ENCODE peak calls at places on chromosomes 12 and 14, in ten cellular contexts. One of them, this sample, is unnamed.

GRCh38 chr12:130555628-130556485 is 160.2 kb downstream of the RIMBP2 start:
- DNase-seq in heart left ventricle: no peak
- DNase-seq in breast epithelium: no peak
- DNase-seq in HCT116: no peak
- DNase-seq in IMR-90: no peak
- DNase-seq in stomach: no peak
- DNase-seq in transverse colon: no peak
- DNase-seq in esophagus squamous epithelium: no peak
- DNase-seq in K562: no peak
- DNase-seq in right lobe of liver: no peak
- DNase-seq in this sample: no peak

GRCh38 chr12:78473136-78473535 is 391.4 kb upstream of the SYT1 start:
- DNase-seq in IMR-90: peak; percentile 56
- DNase-seq in breast epithelium: no peak
- DNase-seq in HCT116: no peak
- DNase-seq in transverse colon: no peak
- DNase-seq in stomach: no peak
- DNase-seq in esophagus squamous epithelium: no peak
- DNase-seq in K562: no peak
- DNase-seq in right lobe of liver: no peak
- DNase-seq in heart left ventricle: no peak
- DNase-seq in this sample: no peak

GRCh38 chr12:123971449-123971769 is 1.2 kb downstream of the CCDC92 start:
- DNase-seq in breast epithelium: no peak
- DNase-seq in K562: no peak
- DNase-seq in HCT116: no peak
- DNase-seq in transverse colon: no peak
- DNase-seq in IMR-90: no peak
- DNase-seq in esophagus squamous epithelium: no peak
- DNase-seq in right lobe of liver: no peak
- DNase-seq in stomach: no peak
- DNase-seq in heart left ventricle: no peak
- DNase-seq in this sample: no peak

GRCh38 chr12:130650131-130650530 is 66.0 kb downstream of the RIMBP2 start:
- DNase-seq in stomach: no peak
- DNase-seq in breast epithelium: peak; percentile 14
- DNase-seq in K562: no peak
- DNase-seq in transverse colon: no peak
- DNase-seq in esophagus squamous epithelium: no peak
- DNase-seq in HCT116: no peak
- DNase-seq in IMR-90: no peak
- DNase-seq in right lobe of liver: no peak
- DNase-seq in heart left ventricle: no peak
- DNase-seq in this sample: no peak

GRCh38 chr12:13258717-13259119 is 62.2 kb downstream of the EMP1 start:
- DNase-seq in transverse colon: no peak
- DNase-seq in stomach: no peak
- DNase-seq in esophagus squamous epithelium: no peak
- DNase-seq in K562: no peak
- DNase-seq in breast epithelium: no peak
- DNase-seq in IMR-90: no peak
- DNase-seq in HCT116: no peak
- DNase-seq in heart left ventricle: no peak
- DNase-seq in right lobe of liver: no peak
- DNase-seq in this sample: no peak

GRCh38 chr12:5581616-5582367 is 149.9 kb downstream of the NTF3 start:
- DNase-seq in right lobe of liver: no peak
- DNase-seq in IMR-90: no peak
- DNase-seq in transverse colon: no peak
- DNase-seq in K562: no peak
- DNase-seq in heart left ventricle: no peak
- DNase-seq in breast epithelium: no peak
- DNase-seq in HCT116: no peak
- DNase-seq in esophagus squamous epithelium: no peak
- DNase-seq in stomach: no peak
- DNase-seq in this sample: no peak

GRCh38 chr14:64649383-64649998 is 54.7 kb upstream of the PLEKHG3 start:
- DNase-seq in HCT116: no peak
- DNase-seq in heart left ventricle: no peak
- DNase-seq in IMR-90: no peak
- DNase-seq in right lobe of liver: peak; percentile 78
- DNase-seq in transverse colon: peak; percentile 20
- DNase-seq in breast epithelium: no peak
- DNase-seq in K562: no peak
- DNase-seq in esophagus squamous epithelium: no peak
- DNase-seq in stomach: no peak
- DNase-seq in this sample: peak; percentile 78

GRCh38 chr12:43776498-43776897 is 17.7 kb downstream of the IRAK4 start:
- DNase-seq in HCT116: peak; percentile 16
- DNase-seq in heart left ventricle: no peak
- DNase-seq in IMR-90: peak; percentile 45
- DNase-seq in breast epithelium: no peak
- DNase-seq in esophagus squamous epithelium: no peak
- DNase-seq in transverse colon: no peak
- DNase-seq in stomach: no peak
- DNase-seq in K562: peak; percentile 39
- DNase-seq in right lobe of liver: no peak
- DNase-seq in this sample: no peak

GRCh38 chr14:49420201-49420600 is 166.0 kb downstream of the RPS29 start:
- DNase-seq in esophagus squamous epithelium: no peak
- DNase-seq in breast epithelium: no peak
- DNase-seq in heart left ventricle: no peak
- DNase-seq in HCT116: no peak
- DNase-seq in IMR-90: no peak
- DNase-seq in K562: no peak
- DNase-seq in stomach: no peak
- DNase-seq in transverse colon: no peak
- DNase-seq in right lobe of liver: no peak
- DNase-seq in this sample: no peak

GRCh38 chr12:92784795-92785562 is 82.2 kb downstream of the PLEKHG7 start:
- DNase-seq in breast epithelium: no peak
- DNase-seq in IMR-90: peak; percentile 79
- DNase-seq in HCT116: peak; percentile 72
- DNase-seq in transverse colon: no peak
- DNase-seq in heart left ventricle: no peak
- DNase-seq in stomach: no peak
- DNase-seq in right lobe of liver: no peak
- DNase-seq in K562: peak; percentile 77
- DNase-seq in esophagus squamous epithelium: no peak
- DNase-seq in this sample: peak; percentile 8

GRCh38 chr14:54621686-54622085 is 54.8 kb downstream of the SAMD4A start:
- DNase-seq in transverse colon: no peak
- DNase-seq in HCT116: no peak
- DNase-seq in right lobe of liver: no peak
- DNase-seq in breast epithelium: no peak
- DNase-seq in esophagus squamous epithelium: no peak
- DNase-seq in stomach: no peak
- DNase-seq in heart left ventricle: no peak
- DNase-seq in K562: no peak
- DNase-seq in IMR-90: peak; percentile 81
- DNase-seq in this sample: no peak

GRCh38 chr14:20679907-20680306 is 4.5 kb upstream of the RNASE4 start:
- DNase-seq in breast epithelium: no peak
- DNase-seq in K562: peak; percentile 52
- DNase-seq in stomach: no peak
- DNase-seq in HCT116: no peak
- DNase-seq in heart left ventricle: no peak
- DNase-seq in right lobe of liver: no peak
- DNase-seq in transverse colon: no peak
- DNase-seq in esophagus squamous epithelium: no peak
- DNase-seq in IMR-90: peak; percentile 37
- DNase-seq in this sample: no peak

GRCh38 chr12:98895086-98895651 is 250.1 kb downstream of the APAF1 start:
- DNase-seq in HCT116: no peak
- DNase-seq in heart left ventricle: no peak
- DNase-seq in esophagus squamous epithelium: no peak
- DNase-seq in IMR-90: no peak
- DNase-seq in right lobe of liver: no peak
- DNase-seq in K562: no peak
- DNase-seq in transverse colon: no peak
- DNase-seq in breast epithelium: no peak
- DNase-seq in stomach: no peak
- DNase-seq in this sample: no peak

GRCh38 chr12:115323223-115323905 is 639.4 kb upstream of the TBX3 start:
- DNase-seq in breast epithelium: no peak
- DNase-seq in transverse colon: no peak
- DNase-seq in IMR-90: peak; percentile 86
- DNase-seq in esophagus squamous epithelium: no peak
- DNase-seq in HCT116: no peak
- DNase-seq in right lobe of liver: no peak
- DNase-seq in K562: no peak
- DNase-seq in heart left ventricle: no peak
- DNase-seq in stomach: no peak
- DNase-seq in this sample: no peak

GRCh38 chr12:65895031-65895430 is 70.7 kb downstream of the HMGA2 start:
- DNase-seq in stomach: no peak
- DNase-seq in HCT116: no peak
- DNase-seq in IMR-90: no peak
- DNase-seq in heart left ventricle: no peak
- DNase-seq in esophagus squamous epithelium: no peak
- DNase-seq in K562: no peak
- DNase-seq in breast epithelium: no peak
- DNase-seq in transverse colon: no peak
- DNase-seq in right lobe of liver: no peak
- DNase-seq in this sample: no peak
- H3K4me1 ChIP-seq in stomach: peaks cover 8% of the 10 kb centered on the region
- H3K4me1 ChIP-seq in HCT116: peaks cover 93% of the 10 kb centered on the region
- H3K4me1 ChIP-seq in IMR-90: peaks cover 29% of the 10 kb centered on the region
- H3K4me1 ChIP-seq in heart left ventricle: peaks cover 12% of the 10 kb centered on the region
- H3K4me1 ChIP-seq in esophagus squamous epithelium: no peaks in the 10 kb centered on the region
- H3K4me1 ChIP-seq in K562: no peaks in the 10 kb centered on the region
- H3K4me1 ChIP-seq in breast epithelium: peaks cover 7% of the 10 kb centered on the region
- H3K4me1 ChIP-seq in transverse colon: peaks cover 41% of the 10 kb centered on the region
- H3K4me1 ChIP-seq in right lobe of liver: no peaks in the 10 kb centered on the region
- H3K4me1 ChIP-seq in this sample: peaks cover 10% of the 10 kb centered on the region

DNA sequence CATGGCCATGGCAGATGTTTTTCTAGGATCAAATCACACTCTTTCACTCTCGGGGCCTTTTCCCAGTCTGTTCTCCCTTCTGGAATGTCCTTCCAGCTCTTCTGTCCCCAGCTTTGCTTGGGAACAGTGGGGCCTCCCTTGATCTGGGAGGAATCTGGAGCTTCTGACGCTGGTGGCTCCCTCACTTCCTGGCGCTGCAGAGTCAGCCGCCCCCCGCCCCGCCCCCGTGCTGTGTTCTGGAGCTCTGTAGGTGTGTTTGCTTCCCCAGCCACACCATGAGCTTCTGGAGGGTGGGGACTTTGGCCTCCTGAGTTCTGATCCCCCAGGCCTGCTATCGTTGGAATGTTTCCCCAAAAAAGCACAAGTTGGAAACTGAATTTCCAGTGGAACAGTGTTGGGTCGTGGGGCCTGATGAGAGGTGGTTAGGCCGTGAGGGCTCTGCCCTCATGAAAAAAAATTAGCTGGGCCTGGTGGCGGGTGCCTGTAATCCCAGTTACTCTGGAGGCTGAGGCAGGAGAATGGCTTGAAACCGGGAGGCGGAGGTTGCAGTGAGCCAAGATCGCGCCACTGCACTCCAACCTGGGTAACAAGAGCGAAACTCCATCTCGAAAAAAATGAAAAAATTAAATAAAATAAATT is 17.5 kb upstream of the RCOR1 start:
- DNase-seq in K562: peak; percentile 52
- DNase-seq in HCT116: no peak
- DNase-seq in IMR-90: no peak
- DNase-seq in heart left ventricle: no peak
- DNase-seq in esophagus squamous epithelium: no peak
- DNase-seq in transverse colon: no peak
- DNase-seq in stomach: no peak
- DNase-seq in breast epithelium: no peak
- DNase-seq in right lobe of liver: no peak
- DNase-seq in this sample: no peak
- TF ChIP-seq POLR2A in K562: no peak
- TF ChIP-seq POLR2A in HCT116: no peak
- TF ChIP-seq POLR2A in IMR-90: no peak
- TF ChIP-seq POLR2A in heart left ventricle: no peak
- TF ChIP-seq POLR2A in esophagus squamous epithelium: no peak
- TF ChIP-seq POLR2A in transverse colon: no peak
- TF ChIP-seq POLR2A in stomach: no peak
- TF ChIP-seq POLR2A in breast epithelium: no peak
- TF ChIP-seq POLR2A in right lobe of liver: no peak
- TF ChIP-seq POLR2A in this sample: no peak

GRCh38 chr12:15770021-15770420 is 19.2 kb downstream of the EPS8 start:
- DNase-seq in breast epithelium: no peak
- DNase-seq in HCT116: no peak
- DNase-seq in IMR-90: no peak
- DNase-seq in esophagus squamous epithelium: no peak
- DNase-seq in stomach: no peak
- DNase-seq in right lobe of liver: no peak
- DNase-seq in transverse colon: no peak
- DNase-seq in heart left ventricle: no peak
- DNase-seq in K562: no peak
- DNase-seq in this sample: no peak

GRCh38 chr12:15774819-15775218 is 14.4 kb downstream of the EPS8 start:
- DNase-seq in right lobe of liver: no peak
- DNase-seq in K562: no peak
- DNase-seq in esophagus squamous epithelium: no peak
- DNase-seq in transverse colon: no peak
- DNase-seq in heart left ventricle: no peak
- DNase-seq in HCT116: no peak
- DNase-seq in stomach: no peak
- DNase-seq in breast epithelium: no peak
- DNase-seq in IMR-90: peak; percentile 51
- DNase-seq in this sample: no peak

GRCh38 chr12:15770581-15770980 is 18.6 kb downstream of the EPS8 start:
- DNase-seq in stomach: no peak
- DNase-seq in IMR-90: no peak
- DNase-seq in right lobe of liver: no peak
- DNase-seq in breast epithelium: no peak
- DNase-seq in K562: no peak
- DNase-seq in HCT116: no peak
- DNase-seq in transverse colon: no peak
- DNase-seq in esophagus squamous epithelium: no peak
- DNase-seq in heart left ventricle: no peak
- DNase-seq in this sample: no peak

GRCh38 chr12:15776532-15776931 is 12.7 kb downstream of the EPS8 start:
- DNase-seq in breast epithelium: no peak
- DNase-seq in esophagus squamous epithelium: no peak
- DNase-seq in HCT116: no peak
- DNase-seq in stomach: no peak
- DNase-seq in IMR-90: no peak
- DNase-seq in transverse colon: no peak
- DNase-seq in right lobe of liver: no peak
- DNase-seq in K562: no peak
- DNase-seq in heart left ventricle: no peak
- DNase-seq in this sample: no peak

GRCh38 chr12:15772405-15773018 is 16.7 kb downstream of the EPS8 start:
- DNase-seq in breast epithelium: no peak
- DNase-seq in K562: no peak
- DNase-seq in heart left ventricle: no peak
- DNase-seq in HCT116: no peak
- DNase-seq in stomach: no peak
- DNase-seq in esophagus squamous epithelium: no peak
- DNase-seq in transverse colon: no peak
- DNase-seq in IMR-90: peak; percentile 29
- DNase-seq in right lobe of liver: no peak
- DNase-seq in this sample: no peak
- H3K4me1 ChIP-seq in breast epithelium: peaks cover 3% of the 10 kb centered on the region
- H3K4me1 ChIP-seq in K562: no peaks in the 10 kb centered on the region
- H3K4me1 ChIP-seq in heart left ventricle: no peaks in the 10 kb centered on the region
- H3K4me1 ChIP-seq in HCT116: no peaks in the 10 kb centered on the region
- H3K4me1 ChIP-seq in stomach: no peaks in the 10 kb centered on the region
- H3K4me1 ChIP-seq in esophagus squamous epithelium: no peaks in the 10 kb centered on the region
- H3K4me1 ChIP-seq in transverse colon: peaks cover 35% of the 10 kb centered on the region
- H3K4me1 ChIP-seq in IMR-90: peaks cover 5% of the 10 kb centered on the region
- H3K4me1 ChIP-seq in right lobe of liver: no peaks in the 10 kb centered on the region
- H3K4me1 ChIP-seq in this sample: peaks cover 7% of the 10 kb centered on the region

GRCh38 chr12:16607895-16608294 is 1.9 kb upstream of the LMO3 start:
- DNase-seq in transverse colon: no peak
- DNase-seq in HCT116: no peak
- DNase-seq in breast epithelium: no peak
- DNase-seq in stomach: no peak
- DNase-seq in heart left ventricle: no peak
- DNase-seq in IMR-90: no peak
- DNase-seq in esophagus squamous epithelium: no peak
- DNase-seq in right lobe of liver: no peak
- DNase-seq in K562: no peak
- DNase-seq in this sample: no peak
- TF ChIP-seq POLR2A in transverse colon: no peak
- TF ChIP-seq POLR2A in HCT116: no peak
- TF ChIP-seq POLR2A in breast epithelium: no peak
- TF ChIP-seq POLR2A in stomach: no peak
- TF ChIP-seq POLR2A in heart left ventricle: no peak
- TF ChIP-seq POLR2A in IMR-90: no peak
- TF ChIP-seq POLR2A in esophagus squamous epithelium: no peak
- TF ChIP-seq POLR2A in right lobe of liver: no peak
- TF ChIP-seq POLR2A in K562: no peak
- TF ChIP-seq POLR2A in this sample: no peak

This sample was measured in gastrocnemius medialis.